ENCODE peak calls at places on chromosome 6, in eight cellular contexts. B is Peyer's patch, X is psoas muscle, N is endodermal cell, J is hepatocyte, K is brain microvascular endothelial cell, G is fibroblast of lung, F is aorta. U is an unnamed sample. For H3K27me3, the result is how much of the 10 kb centered on the place peaks cover.

GRCh38 chr6:136201735-136202134 is 48.4 kb downstream of the MTFR2 start:
- DNase-seq in B (no peak), X (no peak), N (no peak), J (no peak), K (no peak), G (no peak), F (no peak), U (no peak)

GRCh38 chr6:148325316-148326068 is 17.1 kb upstream of the SASH1 start:
- DNase-seq in B (no peak), X (no peak), N (no peak), J (no peak), K (no peak), G (no peak), F (no peak), U (no peak)

GRCh38 chr6:154448448-154449096 is 61.9 kb downstream of the CNKSR3 start:
- DNase-seq in B (no peak), X (no peak), N (no peak), J (peak), K (peak), G (peak), F (no peak), U (no peak)

GRCh38 chr6:144768676-144769599 is 483.8 kb downstream of the UTRN start:
- DNase-seq in B (no peak), X (no peak), N (no peak), J (no peak), K (no peak), G (no peak), F (no peak), U (no peak)

GRCh38 chr6:31760790-31761189 is 1.7 kb upstream of the SAPCD1 start:
- DNase-seq in B (no peak), X (no peak), N (no peak), J (peak), K (no peak), G (no peak), F (no peak), U (no peak)

GRCh38 chr6:40550096-40550731 is 37.0 kb downstream of the LRFN2 start:
- DNase-seq in B (no peak), X (no peak), N (peak), J (peak), K (peak), G (peak), F (peak), U (no peak)

GRCh38 chr6:7975764-7976146 is 65.2 kb upstream of the TXNDC5 start:
- DNase-seq in B (no peak), X (no peak), N (peak), J (peak), K (no peak), G (no peak), F (no peak), U (no peak)

GRCh38 chr6:158031445-158032353 is 50.0 kb downstream of the SYNJ2 start:
- DNase-seq in B (peak), X (peak), N (peak), J (peak), K (peak), G (peak), F (peak), U (peak)

GRCh38 chr6:34970487-34970886 is 81.4 kb downstream of the ANKS1A start:
- DNase-seq in B (no peak), X (no peak), N (no peak), J (no peak), K (no peak), G (no peak), F (no peak), U (no peak)

GRCh38 chr6:48134246-48134645 is 23.2 kb upstream of the PTCHD4 start:
- DNase-seq in B (no peak), X (no peak), N (no peak), J (no peak), K (no peak), G (peak), F (no peak), U (no peak)

GRCh38 chr6:31630177-31630934 is 9.8 kb downstream of the PRRC2A start:
- DNase-seq in B (no peak), X (no peak), N (no peak), J (no peak), K (no peak), G (no peak), F (no peak), U (no peak)

GRCh38 chr6:35919085-35919826 is 1.6 kb downstream of the SRPK1 start:
- DNase-seq in B (no peak), X (no peak), N (no peak), J (peak), K (no peak), G (peak), F (no peak), U (peak)

GRCh38 chr6:53259860-53260580 is 88.7 kb downstream of the ELOVL5 start:
- DNase-seq in B (no peak), X (no peak), N (no peak), J (no peak), K (no peak), G (no peak), F (no peak), U (no peak)

GRCh38 chr6:41039060-41039998 is at the start of gene UNC5CL:
- DNase-seq in B (peak), X (peak), N (peak), J (peak), K (peak), G (no peak), F (peak), U (peak)

GRCh38 chr6:17945111-17945510 is 42.3 kb downstream of the KIF13A start:
- DNase-seq in B (no peak), X (no peak), N (no peak), J (no peak), K (peak), G (peak), F (no peak), U (no peak)

GRCh38 chr6:13526718-13527668 is 39.6 kb upstream of the GFOD1 start:
- DNase-seq in B (peak), X (peak), N (no peak), J (no peak), K (no peak), G (peak), F (no peak), U (peak)

GRCh38 chr6:113122060-113122459 is 735.1 kb upstream of the MARCKS start:
- DNase-seq in B (no peak), X (no peak), N (peak), J (peak), K (peak), G (peak), F (no peak), U (no peak)

GRCh38 chr6:111361648-111362047 is 121.4 kb downstream of the REV3L start:
- DNase-seq in B (peak), X (no peak), N (peak), J (peak), K (peak), G (peak), F (no peak), U (no peak)

GRCh38 chr6:57267586-57268293 is 45.6 kb upstream of the RAB23 start:
- DNase-seq in B (peak), X (no peak), N (peak), J (peak), K (peak), G (peak), F (peak), U (peak)

GRCh38 chr6:149907317-149907716 is 9.4 kb upstream of the RAET1E start:
- DNase-seq in B (no peak), X (no peak), N (peak), J (no peak), K (no peak), G (no peak), F (peak), U (no peak)

GRCh38 chr6:29834564-29835436 is 7.2 kb downstream of the HLA-G start:
- DNase-seq in B (peak), X (peak), N (peak), J (no peak), K (no peak), G (no peak), F (peak), U (peak)

GRCh38 chr6:124002377-124003081 is 198.9 kb downstream of the NKAIN2 start:
- DNase-seq in B (no peak), X (no peak), N (no peak), J (peak), K (no peak), G (peak), F (no peak), U (no peak)

GRCh38 chr6:8436956-8437355 is 1.6 kb upstream of the SLC35B3 start:
- DNase-seq in B (no peak), X (no peak), N (no peak), J (no peak), K (no peak), G (no peak), F (no peak), U (no peak)

GRCh38 chr6:100099189-100100074 is 105.4 kb upstream of the MCHR2 start:
- DNase-seq in B (no peak), X (no peak), N (no peak), J (peak), K (no peak), G (peak), F (no peak), U (no peak)

GRCh38 chr6:3261921-3262320 is 3.2 kb downstream of the PSMG4 start:
- DNase-seq in B (no peak), X (no peak), N (no peak), J (no peak), K (no peak), G (no peak), F (peak), U (no peak)

GRCh38 chr6:42569102-42570028 is 5.5 kb downstream of the UBR2 start:
- DNase-seq in B (no peak), X (no peak), N (no peak), J (no peak), K (peak), G (peak), F (no peak), U (no peak)

GRCh38 chr6:85498596-85499258 is 48.8 kb downstream of the NT5E start:
- DNase-seq in B (no peak), X (no peak), N (no peak), J (no peak), K (no peak), G (peak), F (no peak), U (peak)

GRCh38 chr6:95511404-95511803 is 65.9 kb upstream of the MANEA start:
- DNase-seq in B (no peak), X (no peak), N (no peak), J (no peak), K (no peak), G (no peak), F (no peak), U (no peak)

GRCh38 chr6:167295495-167296292 is 4.6 kb downstream of the UNC93A start:
- DNase-seq in B (no peak), X (no peak), N (peak), J (no peak), K (no peak), G (no peak), F (no peak), U (no peak)

GRCh38 chr6:157561037-157561790 is 180.2 kb downstream of the ZDHHC14 start:
- DNase-seq in B (peak), X (no peak), N (no peak), J (no peak), K (no peak), G (no peak), F (no peak), U (no peak)

DNA sequence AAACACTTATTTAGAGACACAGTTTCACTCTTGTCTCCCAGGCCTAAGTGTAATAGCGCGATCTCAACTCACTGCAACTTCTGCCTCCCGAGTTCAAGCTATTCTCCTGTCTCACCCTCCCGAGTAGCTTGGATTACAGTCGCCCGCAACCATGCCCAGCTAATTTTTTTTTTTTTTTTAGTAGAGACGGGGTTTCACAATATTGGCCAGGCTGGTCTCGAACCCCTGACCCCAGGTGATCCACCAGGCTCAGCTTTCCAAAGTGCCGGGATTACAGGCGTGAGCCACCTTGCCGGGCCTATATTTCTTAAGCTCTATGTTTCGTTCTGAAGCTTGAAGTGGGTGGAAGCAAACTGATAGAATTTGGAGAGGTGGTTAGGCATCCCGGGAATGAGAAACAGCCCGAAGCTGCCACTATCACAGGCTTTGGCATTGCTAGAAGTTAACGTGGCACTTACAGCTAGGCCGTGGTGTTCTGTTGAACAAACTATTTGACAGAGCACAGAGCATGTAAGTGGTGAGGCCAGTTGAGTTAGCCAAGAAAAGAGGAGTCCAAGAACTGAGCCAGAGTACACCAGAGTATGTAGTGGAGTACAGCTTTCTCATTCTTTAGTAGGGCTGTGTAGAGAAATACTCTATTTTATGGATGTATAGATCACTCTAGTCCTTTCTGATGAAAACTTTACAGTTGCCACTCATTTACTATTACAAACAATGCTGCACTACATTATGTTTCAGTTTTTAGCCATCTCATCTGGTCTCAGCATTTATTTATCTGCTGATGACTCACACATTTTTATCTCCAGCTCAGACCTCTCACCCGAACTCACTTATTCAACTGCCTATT is 62.0 kb upstream of the HFE start:
- DNase-seq in B (no peak), X (no peak), N (peak), J (peak), K (peak), G (peak), F (no peak), U (no peak)
- H3K4me3 ChIP-seq in B (no peak), X (peak), N (peak), J (peak), K (no peak), G (peak), F (no peak), U (no peak)

DNA sequence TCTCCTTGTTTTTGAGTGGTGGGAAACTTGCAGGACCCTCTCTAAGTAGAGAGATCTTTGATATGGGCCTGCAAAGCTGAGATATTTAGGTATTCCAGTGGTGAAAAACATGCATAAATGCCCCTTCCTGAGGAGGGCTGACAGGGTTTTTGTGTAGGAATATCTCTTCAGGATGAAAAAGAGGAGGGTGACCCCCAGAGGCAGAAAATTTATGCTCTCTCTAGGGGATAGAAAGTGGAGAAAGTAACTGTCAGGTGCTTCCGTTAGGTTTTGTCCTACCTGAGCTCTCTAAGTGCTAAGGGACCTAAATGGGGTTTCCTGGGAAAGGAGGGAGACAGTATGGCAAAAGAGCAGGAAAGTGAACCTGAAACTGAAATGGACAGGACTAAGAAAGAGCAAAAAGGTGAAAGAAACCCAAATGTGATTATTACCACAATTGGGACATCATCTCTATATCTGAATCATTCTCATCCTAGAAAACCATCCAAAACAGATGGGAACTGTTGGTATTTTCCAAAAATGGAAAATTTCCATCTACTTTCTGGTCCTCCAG is 2.0 kb downstream of the COL19A1 start:
- DNase-seq in B (no peak), X (no peak), N (no peak), J (no peak), K (no peak), G (no peak), F (no peak), U (no peak)
- H3K27me3 ChIP-seq in B (under half), X (under half), N (under half), J (under half), K (under half), G (under half), F (under half), U (under half)

DNA sequence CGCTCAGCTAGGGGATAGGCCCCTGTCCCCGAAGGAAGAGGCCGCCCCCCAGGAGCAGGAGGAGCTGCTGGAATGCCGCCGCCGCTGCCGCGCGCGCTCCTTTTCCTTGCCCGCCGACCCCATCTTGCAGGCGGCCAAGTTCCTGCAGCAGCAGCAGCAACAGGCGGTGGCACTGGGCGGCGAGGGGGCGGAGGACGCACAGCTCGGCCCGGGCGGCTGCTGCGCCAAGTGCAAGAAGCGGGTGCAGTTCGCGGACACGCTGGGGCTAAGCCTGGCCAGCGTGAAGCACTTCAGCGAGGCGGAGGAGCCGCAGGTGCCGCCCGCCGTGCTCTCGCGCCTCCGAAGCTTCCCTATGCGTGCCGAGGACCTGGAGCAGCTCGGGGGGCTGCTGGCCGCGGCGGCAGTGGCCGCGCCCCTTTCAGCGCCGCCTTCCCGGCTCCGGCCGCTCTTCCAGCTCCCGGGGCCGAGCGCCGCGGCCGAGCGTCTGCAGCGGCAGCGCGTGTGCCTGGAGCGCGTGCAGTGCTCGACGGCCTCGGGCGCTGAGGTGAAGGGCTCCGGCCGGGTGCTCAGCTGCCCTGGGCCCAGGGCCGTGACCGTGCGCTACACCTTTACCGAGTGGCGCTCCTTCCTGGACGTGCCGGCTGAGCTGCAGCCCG is 625 bp downstream of the PPP1R3G start:
- DNase-seq in B (no peak), X (peak), N (peak), J (peak), K (no peak), G (peak), F (peak), U (no peak)
- H3K4me3 ChIP-seq in B (peak), X (peak), N (peak), J (peak), K (peak), G (no peak), F (peak), U (no peak)

GRCh38 chr6:1020837-1021236 is 291.1 kb upstream of the FOXQ1 start:
- DNase-seq in B (no peak), X (no peak), N (no peak), J (no peak), K (no peak), G (no peak), F (no peak), U (no peak)
- H3K27me3 ChIP-seq in B (under half), X (under half), N (under half), J (under half), K (under half), G (under half), F (under half), U (under half)

DNA sequence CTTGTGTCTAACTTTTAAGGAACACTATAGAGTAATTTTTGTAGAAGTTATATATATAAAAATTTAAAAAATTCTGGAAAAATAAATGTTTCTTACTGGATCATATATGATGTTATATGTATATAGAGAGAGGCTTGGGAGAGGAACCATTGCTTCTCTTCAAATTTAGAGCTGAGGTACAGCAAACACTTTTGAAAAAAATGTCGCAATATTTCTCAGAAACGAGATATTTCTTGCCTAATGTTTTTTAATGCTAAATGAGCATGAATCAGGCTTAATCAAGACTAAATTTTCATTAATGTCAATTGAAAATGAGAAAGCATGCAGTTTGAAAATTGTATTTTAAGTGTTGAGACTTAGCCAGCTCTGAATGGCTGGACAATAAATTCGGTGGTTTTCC is 2.6 kb downstream of the PKIB start:
- DNase-seq in B (no peak), X (no peak), N (no peak), J (no peak), K (no peak), G (no peak), F (no peak), U (no peak)
- H3K4me3 ChIP-seq in B (no peak), X (no peak), N (no peak), J (no peak), K (no peak), G (no peak), F (no peak), U (no peak)